ENCODE peak calls at places on chromosomes 3 and 15, in five cellular contexts. V is IMR-90, M is H9, L is neuronal stem cell, B is mesenchymal stem cell. T is an unnamed sample.

GRCh38 chr3:33125840-33126239 is 12.0 kb downstream of the CRTAP start:
- DNase-seq in V (no peak), L (no peak), B (no peak), M (no peak), T (no peak)

GRCh38 chr3:18100126-18100525 is 325.0 kb downstream of the SATB1 start:
- DNase-seq in V (peak; percentile 4), B (no peak), M (no peak), L (no peak), T (no peak)

GRCh38 chr15:90988249-90988648 is 6.1 kb downstream of the PRC1 start:
- DNase-seq in M (no peak), B (peak; percentile 29), L (no peak), V (no peak), T (no peak)

GRCh38 chr3:99781761-99782160 is 35.9 kb upstream of the CMSS1 start:
- DNase-seq in B (no peak), V (peak; percentile 55), M (no peak), L (no peak), T (no peak)

GRCh38 chr3:146024260-146024659 is 136.7 kb downstream of the PLOD2 start:
- DNase-seq in M (no peak), B (no peak), L (no peak), V (no peak), T (no peak)

GRCh38 chr15:29107971-29108645 is 161.5 kb downstream of the NSMCE3 start:
- DNase-seq in L (no peak), V (no peak), M (no peak), B (no peak), T (no peak)

GRCh38 chr15:98438907-98439306 is 209.4 kb upstream of the IGF1R start:
- DNase-seq in V (no peak), B (no peak), L (no peak), M (no peak), T (no peak)

GRCh38 chr15:73283341-73283962 is 85.3 kb downstream of the HCN4 start:
- DNase-seq in B (no peak), V (no peak), L (no peak), M (no peak), T (no peak)

GRCh38 chr3:160196511-160197104 is 28.6 kb upstream of the C3orf80 start:
- DNase-seq in B (no peak), V (no peak), L (no peak), M (no peak), T (no peak)

GRCh38 chr15:42650208-42651066 is 75.0 kb downstream of the STARD9 start:
- DNase-seq in B (peak; percentile 77), M (peak; percentile 51), V (peak; percentile 88), L (peak; percentile 36), T (peak; percentile 71)

GRCh38 chr3:197501496-197501878 is 54.3 kb downstream of the BDH1 start:
- DNase-seq in B (no peak), M (no peak), V (peak; percentile 31), L (no peak), T (no peak)

GRCh38 chr15:63083046-63083445 is 38.6 kb upstream of the LACTB start:
- DNase-seq in V (no peak), L (no peak), B (no peak), M (peak; percentile 47), T (no peak)

GRCh38 chr3:65664436-65664835 is 374.3 kb downstream of the MAGI1 start:
- DNase-seq in B (no peak), V (no peak), M (no peak), L (no peak), T (no peak)

GRCh38 chr3:15114466-15115358 is 15.8 kb upstream of the RBSN start:
- DNase-seq in L (no peak), M (no peak), V (no peak), B (no peak), T (no peak)

GRCh38 chr3:79937567-79937966 is 169.8 kb upstream of the ROBO1 start:
- DNase-seq in V (no peak), L (peak; percentile 60), M (no peak), B (no peak), T (no peak)

GRCh38 chr3:111737056-111737711 is 121.9 kb upstream of the PHLDB2 start:
- DNase-seq in V (no peak), B (no peak), L (no peak), M (no peak), T (no peak)

GRCh38 chr3:161139686-161140085 is 34.5 kb upstream of the B3GALNT1 start:
- DNase-seq in M (no peak), L (no peak), B (no peak), V (no peak), T (no peak)

GRCh38 chr15:59976480-59976879 is 27.6 kb upstream of the FOXB1 start:
- DNase-seq in B (no peak), M (no peak), V (no peak), L (no peak), T (no peak)

GRCh38 chr15:90105521-90105920 is 3.3 kb upstream of the IDH2 start:
- DNase-seq in B (no peak), L (no peak), M (no peak), V (no peak), T (no peak)

GRCh38 chr15:57251941-57252340 is 124.4 kb upstream of the CGNL1 start:
- DNase-seq in B (no peak), L (no peak), M (no peak), V (peak; percentile 60), T (no peak)

GRCh38 chr15:32857732-32858131 is 139.9 kb downstream of the GREM1 start:
- DNase-seq in V (no peak), L (no peak), B (no peak), M (no peak), T (no peak)

GRCh38 chr15:82532991-82533481 is 7.2 kb downstream of the RPS17 start:
- DNase-seq in B (no peak), V (no peak), M (peak; percentile 30), L (no peak), T (peak; percentile 50)

GRCh38 chr15:93266291-93266690 is 177.3 kb upstream of the RGMA start:
- DNase-seq in L (no peak), B (no peak), V (no peak), M (no peak), T (no peak)

GRCh38 chr3:195259146-195259563 is 11.8 kb downstream of the XXYLT1 start:
- DNase-seq in B (peak; percentile 72), M (no peak), V (peak; percentile 32), L (no peak), T (peak; percentile 76)

GRCh38 chr3:151709847-151710246 is 23.9 kb upstream of the AADACL2 start:
- DNase-seq in M (no peak), B (peak; percentile 72), V (peak; percentile 85), L (no peak), T (no peak)

GRCh38 chr3:151918253-151919029 is 45.0 kb downstream of the SUCNR1 start:
- DNase-seq in B (peak; percentile 71), L (no peak), V (peak; percentile 75), M (no peak), T (no peak)

GRCh38 chr3:131541288-131541687 is 38.5 kb upstream of the MRPL3 start:
- DNase-seq in M (no peak), L (no peak), V (no peak), B (no peak), T (no peak)

GRCh38 chr15:44414001-44414400 is 13.4 kb upstream of the CTDSPL2 start:
- DNase-seq in V (no peak), B (no peak), L (no peak), M (no peak), T (no peak)

GRCh38 chr3:138724433-138724832 is 110.3 kb downstream of the PIK3CB start:
- DNase-seq in B (no peak), M (no peak), V (no peak), L (no peak), T (no peak)

GRCh38 chr15:99445272-99445850 is 120.4 kb upstream of the MEF2A start:
- DNase-seq in B (no peak), L (no peak), V (no peak), M (no peak), T (peak; percentile 32)

GRCh38 chr3:126983653-126984390 is 907 bp downstream of the PLXNA1 start:
- DNase-seq in M (peak; percentile 77), B (peak; percentile 50), V (no peak), L (peak; percentile 62), T (peak; percentile 85)

GRCh38 chr3:48446043-48446424 is 503 bp upstream of the ATRIP start:
- DNase-seq in B (no peak), M (no peak), L (no peak), V (no peak), T (no peak)

GRCh38 chr3:48445277-48445882 is 1.2 kb upstream of the ATRIP start:
- DNase-seq in L (no peak), V (no peak), M (no peak), B (no peak), T (no peak)

GRCh38 chr3:48441940-48442339 is 1.9 kb downstream of the TMA7 start:
- DNase-seq in M (no peak), L (no peak), V (no peak), B (no peak), T (no peak)

GRCh38 chr3:48451270-48451669 is 4.7 kb downstream of the ATRIP start:
- DNase-seq in M (no peak), V (no peak), L (no peak), B (no peak), T (no peak)

DNA sequence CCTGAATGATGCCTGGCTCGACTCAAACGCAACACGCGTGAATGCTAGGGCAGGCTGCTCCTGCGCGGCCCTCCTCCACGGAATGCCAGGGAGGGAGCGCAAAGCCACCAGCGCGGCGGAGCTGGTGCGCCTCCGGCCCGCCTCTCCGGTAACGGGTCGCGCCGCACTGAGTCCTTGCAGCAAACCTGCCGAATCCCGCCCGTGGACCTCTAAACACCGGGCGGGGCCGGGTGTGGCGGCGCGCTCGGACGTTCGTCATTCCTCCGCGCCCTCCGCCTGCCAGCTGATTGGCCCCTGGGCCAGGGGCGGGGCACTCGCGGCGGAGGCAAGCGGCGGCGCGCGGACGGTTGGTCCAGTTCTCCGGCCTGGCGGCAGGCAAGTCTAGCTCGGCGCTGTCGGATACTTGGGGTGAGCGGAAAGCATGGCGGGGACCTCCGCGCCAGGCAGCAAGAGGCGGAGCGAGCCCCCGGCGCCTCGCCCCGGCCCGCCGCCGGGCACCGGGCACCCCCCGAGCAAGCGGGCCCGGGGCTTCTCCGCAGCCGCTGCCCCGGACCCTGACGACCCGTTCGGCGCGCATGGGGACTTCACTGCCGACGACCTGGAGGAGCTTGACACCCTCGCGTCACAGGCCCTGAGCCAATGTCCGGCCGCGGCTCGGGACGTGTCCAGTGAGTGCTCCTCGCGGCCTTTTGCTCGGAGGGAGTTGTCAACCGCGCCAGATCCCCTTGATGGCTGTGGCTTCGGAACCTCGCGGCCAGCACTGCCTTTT is at the start of gene ATRIP:
- DNase-seq in V (peak; percentile 77), B (peak; percentile 89), M (peak; percentile 92), L (peak; percentile 90), T (no peak)
- H3K14ac ChIP-seq in V (peak within 1 kb of the TSS; percentile 79), B (no peak within 1 kb of the TSS), M (peak within 1 kb of the TSS; percentile 34), L (peak within 1 kb of the TSS; percentile 89), T (no peak within 1 kb of the TSS)

DNA sequence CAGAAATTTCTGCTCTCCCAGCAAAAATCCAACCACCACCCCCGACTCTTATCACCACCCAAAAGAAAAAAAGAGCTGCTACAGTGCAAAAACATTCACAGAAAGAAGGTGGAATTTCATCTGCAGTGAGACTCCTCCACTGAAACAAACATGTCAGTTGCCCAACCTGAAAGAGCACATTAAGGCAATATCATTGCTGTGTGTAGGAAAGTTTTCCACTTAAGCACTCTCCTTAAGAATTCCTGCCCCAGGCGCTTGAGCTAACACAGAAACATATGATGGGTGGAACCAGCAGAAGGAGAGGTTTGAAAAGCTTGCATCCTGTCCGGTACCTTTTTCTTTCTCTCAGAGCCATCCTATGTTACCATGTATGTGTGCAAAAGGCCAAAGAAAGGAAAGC is 200.8 kb upstream of the GADL1 start:
- DNase-seq in B (no peak), V (no peak), M (no peak), L (no peak), T (no peak)
- H3K14ac ChIP-seq in B (no peak overlapping the region), V (no peak overlapping the region), M (no peak overlapping the region), L (no peak overlapping the region), T (no peak overlapping the region)

GRCh38 chr3:177356113-177356512 is 158.8 kb upstream of the TBL1XR1 start:
- DNase-seq in L (no peak), V (no peak), M (no peak), B (no peak), T (no peak)
- H3K14ac ChIP-seq in L (no peak overlapping the region), V (peak overlapping the region; percentile 7), M (no peak overlapping the region), B (no peak overlapping the region), T (no peak overlapping the region)

GRCh38 chr3:23202921-23203650 is at the start of gene UBE2E2:
- DNase-seq in V (peak; percentile 66), L (peak; percentile 75), M (peak; percentile 78), B (peak; percentile 62), T (no peak)
- H3K14ac ChIP-seq in V (peak within 1 kb of the TSS; percentile 65), L (peak within 1 kb of the TSS; percentile 96), M (peak within 1 kb of the TSS; percentile 95), B (no peak within 1 kb of the TSS), T (no peak within 1 kb of the TSS)